ENCODE peak calls at places on chromosomes 1 and 21, in five cellular contexts. F, T, K, E and W are unnamed samples.

GRCh38 chr1:198517623-198518022 is 22.9 kb downstream of the ATP6V1G3 start:
- DNase-seq in F (no peak), T (no peak), K (no peak), E (no peak), W (no peak)

GRCh38 chr1:214281902-214282695 is 1.1 kb downstream of the SMYD2 start:
- DNase-seq in F (no peak), T (peak), K (peak), E (peak), W (peak)

GRCh38 chr21:45460611-45461368 is 55.8 kb downstream of the COL18A1 start:
- DNase-seq in F (no peak), T (no peak), K (no peak), E (no peak), W (no peak)

GRCh38 chr1:185041742-185042141 is 3.6 kb upstream of the RNF2 start:
- DNase-seq in F (no peak), T (no peak), K (no peak), E (no peak), W (no peak)

GRCh38 chr1:160711528-160712311 is at the start of gene CD48:
- DNase-seq in F (no peak), T (no peak), K (no peak), E (no peak), W (peak)

GRCh38 chr1:74502432-74502831 is 10.0 kb downstream of the LRRC53 start:
- DNase-seq in F (peak), T (no peak), K (peak), E (peak), W (peak)

GRCh38 chr21:46391773-46392172 is 66.9 kb upstream of the DIP2A start:
- DNase-seq in F (no peak), T (no peak), K (no peak), E (no peak), W (no peak)

GRCh38 chr1:38028105-38028591 is 15.6 kb downstream of the UTP11 start:
- DNase-seq in F (peak), T (no peak), K (no peak), E (no peak), W (no peak)

GRCh38 chr1:215682232-215682631 is 115.1 kb downstream of the KCTD3 start:
- DNase-seq in F (peak), T (no peak), K (no peak), E (no peak), W (no peak)

GRCh38 chr21:44434568-44434925 is 20.8 kb upstream of the LRRC3 start:
- DNase-seq in F (no peak), T (no peak), K (no peak), E (no peak), W (no peak)

GRCh38 chr1:52615489-52616042 is 13.4 kb downstream of the GPX7 start:
- DNase-seq in F (no peak), T (no peak), K (no peak), E (no peak), W (no peak)

GRCh38 chr1:221440658-221441057 is 301.2 kb downstream of the DUSP10 start:
- DNase-seq in F (no peak), T (peak), K (peak), E (peak), W (no peak)

GRCh38 chr1:189627427-189627826 is 850.2 kb downstream of the BRINP3 start:
- DNase-seq in F (no peak), T (no peak), K (no peak), E (no peak), W (no peak)

GRCh38 chr1:200510228-200510623 is 100.4 kb upstream of the ZNF281 start:
- DNase-seq in F (peak), T (peak), K (peak), E (peak), W (peak)

GRCh38 chr1:17919525-17920439 is 164.6 kb downstream of the ACTL8 start:
- DNase-seq in F (peak), T (peak), K (peak), E (peak), W (peak)

GRCh38 chr1:169521226-169521625 is 35.5 kb upstream of the SLC19A2 start:
- DNase-seq in F (no peak), T (no peak), K (no peak), E (no peak), W (no peak)

GRCh38 chr1:230822092-230822581 is 46.2 kb downstream of the C1orf198 start:
- DNase-seq in F (no peak), T (no peak), K (no peak), E (no peak), W (no peak)

GRCh38 chr1:177181631-177182291 is 11.0 kb downstream of the BRINP2 start:
- DNase-seq in F (peak), T (peak), K (peak), E (peak), W (peak)

GRCh38 chr1:183970516-183971300 is 66.8 kb downstream of the COLGALT2 start:
- DNase-seq in F (no peak), T (no peak), K (no peak), E (no peak), W (no peak)

GRCh38 chr1:89962024-89962741 is 32.7 kb upstream of the ZNF326 start:
- DNase-seq in F (no peak), T (no peak), K (no peak), E (no peak), W (no peak)

GRCh38 chr1:16727190-16728111 is 12.9 kb upstream of the RNU1-4 start:
- DNase-seq in F (peak), T (peak), K (peak), E (peak), W (peak)

GRCh38 chr1:94096797-94097549 is 24.0 kb downstream of the ABCA4 start:
- DNase-seq in F (no peak), T (no peak), K (no peak), E (peak), W (no peak)

GRCh38 chr1:16187748-16188401 is 24.6 kb downstream of the ARHGEF19 start:
- DNase-seq in F (peak), T (no peak), K (peak), E (peak), W (peak)

GRCh38 chr1:17250601-17251000 is 1.7 kb downstream of the PADI3 start:
- DNase-seq in F (no peak), T (no peak), K (no peak), E (no peak), W (no peak)

GRCh38 chr1:31479801-31480200 is 66.8 kb downstream of the SERINC2 start:
- DNase-seq in F (no peak), T (no peak), K (no peak), E (no peak), W (no peak)

GRCh38 chr21:31604591-31605190 is 54.8 kb upstream of the SOD1 start:
- DNase-seq in F (peak), T (peak), K (peak), E (peak), W (peak)

GRCh38 chr1:94048413-94049164 is 72.4 kb downstream of the ABCA4 start:
- DNase-seq in F (peak), T (no peak), K (peak), E (no peak), W (no peak)

GRCh38 chr1:244209955-244210354 is 158.9 kb downstream of the ZBTB18 start:
- DNase-seq in F (no peak), T (no peak), K (no peak), E (no peak), W (no peak)

GRCh38 chr1:32972814-32973428 is 8.3 kb upstream of the RNF19B start:
- DNase-seq in F (peak), T (no peak), K (peak), E (peak), W (no peak)

GRCh38 chr1:48414264-48414663 is 57.7 kb downstream of the SPATA6 start:
- DNase-seq in F (peak), T (no peak), K (no peak), E (no peak), W (no peak)

GRCh38 chr1:115322631-115323030 is 15.4 kb downstream of the NGF start:
- DNase-seq in F (no peak), T (no peak), K (no peak), E (no peak), W (no peak)

GRCh38 chr1:196609114-196609737 is 986 bp upstream of the KCNT2 start:
- DNase-seq in F (peak), T (no peak), K (peak), E (no peak), W (no peak)

GRCh38 chr21:31895069-31895851 is 22.4 kb downstream of the HUNK start:
- DNase-seq in F (no peak), T (no peak), K (no peak), E (no peak), W (no peak)

DNA sequence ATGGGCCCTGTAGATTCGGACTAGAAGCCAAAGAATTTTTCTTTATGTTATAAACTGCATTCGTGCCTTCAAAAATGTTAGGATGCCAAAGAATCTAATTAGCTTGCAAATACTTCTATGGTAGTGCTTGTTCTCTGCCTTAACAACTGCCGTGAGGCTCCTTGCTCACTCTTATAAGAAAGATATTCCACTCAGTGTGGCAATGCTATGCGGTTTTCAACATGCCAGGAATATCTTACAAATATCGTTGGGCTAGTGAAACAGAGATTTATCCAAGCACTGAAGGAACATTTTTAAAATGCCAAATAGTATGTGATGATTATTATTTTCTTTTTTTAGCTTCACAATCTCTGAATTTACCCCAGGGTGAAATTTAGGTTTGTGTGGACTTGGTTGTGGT is 198.2 kb downstream of the GREM2 start:
- DNase-seq in F (no peak), T (no peak), K (no peak), E (no peak), W (no peak)
- TF ChIP-seq EZH2phosphoT487 in F (no peak), T (no peak), K (no peak), E (no peak), W (no peak)

GRCh38 chr1:2287649-2288048 is 59.5 kb downstream of the SKI start:
- DNase-seq in F (no peak), T (no peak), K (no peak), E (no peak), W (no peak)

GRCh38 chr1:2289607-2290006 is 61.5 kb downstream of the SKI start:
- DNase-seq in F (no peak), T (no peak), K (no peak), E (no peak), W (no peak)

GRCh38 chr1:2290171-2290578 is 62.1 kb downstream of the SKI start:
- DNase-seq in F (no peak), T (no peak), K (no peak), E (no peak), W (no peak)

GRCh38 chr1:2288308-2288707 is 60.2 kb downstream of the SKI start:
- DNase-seq in F (no peak), T (no peak), K (no peak), E (no peak), W (no peak)

GRCh38 chr1:2288816-2289536 is 60.9 kb downstream of the SKI start:
- DNase-seq in F (no peak), T (no peak), K (no peak), E (no peak), W (no peak)
- H3K27ac ChIP-seq in F (no peak), T (no peak), K (no peak), E (no peak), W (no peak)

DNA sequence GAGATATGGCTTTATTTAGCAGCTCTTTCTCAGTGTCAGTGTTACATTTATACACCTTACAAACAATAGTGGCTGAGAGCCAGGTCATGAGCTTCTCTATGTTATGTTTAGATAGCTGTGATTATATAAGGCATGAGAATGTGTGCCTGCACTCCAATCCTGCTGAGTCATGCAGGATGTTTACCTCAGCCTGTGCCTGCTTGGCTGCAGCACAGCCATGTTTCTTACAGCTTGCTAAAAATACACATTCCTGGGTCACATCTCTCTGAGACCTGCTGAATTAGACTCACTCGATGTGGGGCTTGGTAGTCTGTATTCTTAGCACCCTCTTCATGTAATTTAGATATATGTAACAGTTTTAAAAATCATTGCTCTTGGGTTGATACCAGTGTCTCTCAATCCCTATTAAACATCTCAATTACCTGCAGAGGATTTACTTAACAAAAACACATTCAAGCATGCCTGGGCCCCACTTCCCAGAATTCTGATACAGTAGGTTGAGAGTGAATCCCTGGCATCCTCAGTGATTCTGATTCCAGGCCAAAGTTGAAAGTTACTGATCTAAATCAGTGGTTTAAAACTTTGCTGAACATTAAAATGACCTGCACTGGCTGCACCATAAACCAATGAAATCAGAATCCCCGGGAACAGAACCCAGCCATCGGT is 107.5 kb downstream of the GDAP2 start:
- DNase-seq in F (peak), T (peak), K (no peak), E (peak), W (peak)
- TF ChIP-seq EZH2phosphoT487 in F (no peak), T (no peak), K (no peak), E (no peak), W (no peak)

DNA sequence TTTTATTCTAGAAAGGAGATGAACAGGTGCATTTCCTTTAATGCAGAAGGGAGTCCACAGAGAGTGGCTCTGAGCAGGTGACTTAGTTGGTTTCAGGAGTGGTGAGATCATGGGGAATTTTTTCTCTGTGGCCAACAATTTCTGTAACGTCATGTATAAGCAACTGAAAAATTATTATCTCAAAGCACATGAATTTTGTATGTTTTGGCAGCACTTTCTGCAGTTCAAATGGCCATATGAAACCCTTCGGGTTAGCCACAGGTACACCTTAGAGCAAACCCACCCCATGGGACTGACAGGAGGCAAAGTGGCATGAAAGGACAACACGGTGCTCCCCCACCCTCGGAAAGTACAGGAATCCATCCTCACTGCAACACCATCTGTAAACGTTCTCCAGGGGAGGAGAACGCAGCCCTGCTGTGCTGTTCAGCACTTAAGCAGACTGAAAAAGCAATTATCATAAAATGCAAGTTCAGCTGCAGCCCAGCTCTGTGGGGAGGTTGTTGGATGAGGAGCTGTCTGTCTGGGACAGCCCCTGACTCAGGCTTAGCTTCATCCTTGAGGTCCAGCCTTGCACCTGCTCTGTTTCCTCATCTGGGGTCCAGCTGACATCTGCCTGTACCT is 55.8 kb upstream of the CLDN14 start:
- DNase-seq in F (no peak), T (no peak), K (no peak), E (no peak), W (peak)
- H3K27ac ChIP-seq in F (no peak), T (no peak), K (no peak), E (no peak), W (no peak)

GRCh38 chr1:227357229-227358078 is 39.2 kb upstream of the CDC42BPA start:
- DNase-seq in F (peak), T (peak), K (no peak), E (peak), W (no peak)
- TF ChIP-seq EZH2phosphoT487 in F (no peak), T (no peak), K (no peak), E (no peak), W (no peak)

DNA sequence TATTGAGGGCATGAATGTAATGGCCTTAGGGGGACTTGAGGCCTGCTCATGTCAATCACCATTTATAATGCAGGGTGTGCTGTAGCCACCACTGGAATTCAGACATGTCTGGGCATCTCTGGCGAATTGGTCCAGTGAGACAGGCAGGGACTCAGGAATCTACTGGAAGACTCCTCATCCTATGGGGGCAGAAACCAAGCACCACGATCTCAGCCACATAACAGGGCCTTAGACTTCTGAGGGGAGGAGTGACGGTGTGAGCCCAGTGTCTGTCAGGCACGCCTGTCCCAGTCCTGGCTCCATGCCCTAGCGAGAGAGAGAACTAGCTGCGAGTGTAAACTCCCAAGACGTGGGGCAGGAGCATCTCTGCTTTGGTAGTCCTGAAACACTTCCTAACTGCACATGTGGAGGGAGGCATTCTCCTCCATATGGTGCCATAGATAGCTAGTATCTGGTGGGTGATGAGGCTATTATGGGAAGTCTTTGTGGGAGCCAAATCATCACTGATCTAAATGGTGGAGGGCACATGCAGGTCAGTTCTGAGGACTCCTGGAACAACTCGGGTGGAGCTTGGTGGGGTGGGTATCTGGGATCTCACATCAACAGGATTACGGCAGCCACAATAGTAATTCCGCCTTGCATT is 29.8 kb upstream of the KIAA0040 start:
- DNase-seq in F (no peak), T (no peak), K (no peak), E (no peak), W (no peak)
- H3K27ac ChIP-seq in F (no peak), T (no peak), K (no peak), E (no peak), W (no peak)